ENCODE peak calls at places on chromosome 11, in seven cellular contexts. D, Q, B, U, Z, G and K are unnamed samples.

GRCh38 chr11:118081241-118081958 is 4.5 kb downstream of the TMPRSS4 start:
- DNase-seq in U (peak; percentile 96), Z (no peak), B (no peak), Q (no peak), G (no peak), D (no peak), K (no peak)

GRCh38 chr11:869399-870126 is 26.9 kb downstream of the TSPAN4 start:
- DNase-seq in G (no peak), Q (no peak), D (no peak), Z (no peak), B (no peak), U (no peak), K (no peak)

GRCh38 chr11:35170503-35170902 is 31.5 kb downstream of the CD44 start:
- DNase-seq in Z (no peak), Q (no peak), B (no peak), G (no peak), U (no peak), D (no peak), K (no peak)

GRCh38 chr11:30346068-30346688 is 23.3 kb downstream of the ARL14EP start:
- DNase-seq in B (no peak), Q (peak; percentile 24), D (no peak), U (peak; percentile 65), Z (peak; percentile 79), G (no peak), K (peak; percentile 24)

GRCh38 chr11:111675891-111676290 is 73.6 kb downstream of the SIK2 start:
- DNase-seq in Q (no peak), Z (no peak), B (no peak), D (no peak), G (no peak), U (no peak), K (no peak)

GRCh38 chr11:1165256-1166041 is 7.7 kb downstream of the MUC5AC start:
- DNase-seq in D (no peak), Q (peak; percentile 18), Z (no peak), B (no peak), G (no peak), U (no peak), K (peak; percentile 10)

GRCh38 chr11:33375688-33376311 is 118.6 kb downstream of the HIPK3 start:
- DNase-seq in G (peak; percentile 18), D (no peak), U (no peak), Z (peak; percentile 29), Q (peak; percentile 54), B (no peak), K (peak; percentile 44)

GRCh38 chr11:2109541-2110019 is 29.6 kb downstream of the IGF2 start:
- DNase-seq in D (no peak), Q (no peak), Z (peak; percentile 47), B (peak; percentile 40), U (peak; percentile 18), G (no peak), K (no peak)

GRCh38 chr11:36431429-36432092 is 78.5 kb downstream of the TRAF6 start:
- DNase-seq in G (no peak), B (no peak), Q (no peak), Z (peak; percentile 99), D (no peak), U (peak; percentile 62), K (no peak)

GRCh38 chr11:748007-748359 is 719 bp downstream of the TALDO1 start:
- DNase-seq in U (peak; percentile 57), Z (peak; percentile 39), Q (no peak), G (no peak), D (no peak), B (no peak), K (no peak)

GRCh38 chr11:61893981-61894380 is 2.6 kb upstream of the FADS3 start:
- DNase-seq in U (no peak), D (no peak), G (no peak), Q (no peak), B (no peak), Z (peak; percentile 95), K (no peak)

GRCh38 chr11:67022341-67022933 is 497 bp upstream of the SYT12 start:
- DNase-seq in B (no peak), Q (no peak), Z (peak; percentile 61), D (no peak), U (peak; percentile 20), G (peak; percentile 72), K (no peak)

GRCh38 chr11:117701781-117702180 is 95.2 kb downstream of the DSCAML1 start:
- DNase-seq in U (no peak), B (no peak), Q (no peak), G (no peak), Z (no peak), D (no peak), K (no peak)

GRCh38 chr11:44474702-44475101 is 90.8 kb upstream of the CD82 start:
- DNase-seq in B (no peak), U (no peak), Q (no peak), G (no peak), D (no peak), Z (no peak), K (no peak)

GRCh38 chr11:46435679-46436078 is 44.1 kb upstream of the CHRM4 start:
- DNase-seq in Z (no peak), Q (no peak), G (no peak), U (no peak), D (no peak), B (no peak), K (no peak)

GRCh38 chr11:62419560-62420342 is 918 bp downstream of the SCGB1A1 start:
- DNase-seq in Q (no peak), Z (no peak), U (no peak), B (no peak), D (no peak), G (no peak), K (no peak)

GRCh38 chr11:14229472-14229871 is 129.5 kb downstream of the RRAS2 start:
- DNase-seq in Z (no peak), Q (no peak), U (no peak), B (no peak), G (no peak), D (no peak), K (no peak)

GRCh38 chr11:69954756-69955155 is 123.4 kb upstream of the ANO1 start:
- DNase-seq in G (no peak), U (no peak), D (no peak), Z (no peak), Q (no peak), B (peak; percentile 1), K (no peak)

GRCh38 chr11:69958308-69958707 is 119.8 kb upstream of the ANO1 start:
- DNase-seq in Q (no peak), D (no peak), G (no peak), U (no peak), B (no peak), Z (peak; percentile 75), K (no peak)

GRCh38 chr11:69959461-69959860 is 118.7 kb upstream of the ANO1 start:
- DNase-seq in G (no peak), Q (no peak), D (no peak), Z (no peak), U (no peak), B (no peak), K (no peak)

GRCh38 chr11:69957849-69958248 is 120.3 kb upstream of the ANO1 start:
- DNase-seq in G (no peak), B (no peak), Q (no peak), Z (no peak), D (no peak), U (no peak), K (no peak)

GRCh38 chr11:69956669-69957190 is 121.4 kb upstream of the ANO1 start:
- DNase-seq in Q (no peak), B (no peak), G (no peak), D (no peak), Z (no peak), U (no peak), K (no peak)
- TF ChIP-seq CTCF in Q (no peak), B (no peak), G (no peak), D (no peak), Z (no peak), U (no peak), K (no peak)

GRCh38 chr11:64341429-64341828 is 1.4 kb downstream of the CCDC88B start:
- DNase-seq in G (peak; percentile 50), B (no peak), D (no peak), U (no peak), Z (no peak), Q (no peak), K (no peak)
- TF ChIP-seq CTCF in G (no peak), B (no peak), D (no peak), U (no peak), Z (no peak), Q (no peak), K (no peak)

GRCh38 chr11:22668005-22668796 is 1.8 kb downstream of the GAS2 start:
- DNase-seq in G (no peak), Q (no peak), B (no peak), Z (no peak), U (no peak), D (no peak), K (no peak)

GRCh38 chr11:22669368-22669767 is 3.0 kb downstream of the GAS2 start:
- DNase-seq in U (no peak), B (no peak), D (no peak), Z (no peak), Q (no peak), G (no peak), K (no peak)

GRCh38 chr11:22670803-22671202 is 4.4 kb downstream of the GAS2 start:
- DNase-seq in B (no peak), U (peak; percentile 9), G (no peak), Z (peak; percentile 13), D (no peak), Q (peak; percentile 32), K (peak; percentile 23)

GRCh38 chr11:22666320-22666699 is at the start of gene GAS2:
- DNase-seq in U (no peak), Z (no peak), G (no peak), B (peak; percentile 11), Q (no peak), D (no peak), K (peak; percentile 12)

DNA sequence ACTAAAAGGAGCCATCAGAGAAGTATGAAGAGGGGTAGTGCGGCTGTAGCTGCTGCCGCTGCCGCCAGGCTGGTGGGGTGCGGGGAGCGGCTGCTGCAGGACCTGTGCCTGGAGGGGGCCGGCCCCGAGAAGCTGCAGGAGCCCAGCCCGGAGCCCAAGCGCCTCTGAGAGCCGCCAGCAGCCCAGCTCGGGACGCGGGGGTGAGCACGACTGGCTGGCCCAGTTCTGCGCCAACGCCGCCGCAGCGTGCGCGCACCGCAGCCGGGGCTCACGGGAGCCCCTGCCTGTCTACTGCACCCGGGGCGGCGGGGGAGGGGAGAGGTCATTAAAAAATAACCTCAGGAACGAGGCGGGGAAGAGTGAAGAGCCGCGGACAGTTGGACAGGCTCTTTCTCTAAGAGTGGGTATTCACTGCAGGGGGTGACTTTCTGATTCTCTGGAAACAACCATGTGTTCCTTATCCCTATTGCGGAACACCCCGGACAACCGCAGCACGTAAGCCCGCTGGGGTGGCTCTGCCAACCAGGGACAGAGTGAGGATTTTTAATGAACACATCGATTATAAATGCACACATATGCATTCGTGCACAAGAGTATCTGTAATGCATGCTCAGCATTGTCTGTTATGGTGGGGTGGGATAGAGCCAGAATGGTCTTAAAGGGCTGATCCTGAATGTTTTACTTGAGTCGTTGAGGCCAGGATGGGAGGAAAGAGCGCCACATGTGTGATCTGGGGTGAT is 459 bp downstream of the GAS2 start:
- DNase-seq in D (no peak), U (no peak), B (peak; percentile 66), Z (peak; percentile 21), Q (peak; percentile 58), G (peak; percentile 75), K (peak; percentile 62)
- TF ChIP-seq CTCF in D (no peak), U (no peak), B (no peak), Z (no peak), Q (peak; percentile 6), G (no peak), K (no peak)

DNA sequence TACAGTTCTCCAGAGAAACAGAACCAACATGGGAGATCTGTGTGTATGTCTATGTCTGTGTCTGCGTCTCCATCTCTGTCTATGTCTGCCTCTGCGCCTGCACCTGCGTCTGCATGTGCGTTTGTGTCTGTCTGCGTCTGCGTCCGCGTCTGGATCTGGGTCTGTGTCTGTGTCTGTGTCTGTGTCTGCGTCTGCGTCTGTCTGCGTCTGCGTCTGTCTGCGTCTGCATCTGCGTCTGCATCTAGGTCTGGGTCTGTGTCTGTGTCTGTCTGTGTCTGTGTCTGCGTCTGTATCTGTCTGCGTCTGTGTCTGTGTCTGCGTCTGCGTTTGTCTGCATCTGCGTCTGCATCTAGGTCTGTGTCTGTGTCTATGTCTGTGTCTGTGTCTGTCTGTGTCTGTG is 88.4 kb upstream of the SLC22A12 start:
- DNase-seq in B (no peak), G (no peak), U (no peak), Q (no peak), Z (no peak), D (no peak), K (no peak)
- TF ChIP-seq CTCF in B (no peak), G (no peak), U (no peak), Q (no peak), Z (no peak), D (no peak), K (no peak)